ENCODE peak calls at places on chromosomes 12 and 14, in six cellular contexts. Z is T-helper 2 cell; C is central memory CD4-positive, alpha-beta T cell; P is aorta; E is retinal pigment epithelial cell; J is EH. X is an unnamed sample.

GRCh38 chr12:24931666-24932405 is 17.1 kb downstream of the BCAT1 start:
- DNase-seq in Z (no peak), C (no peak), P (no peak), E (no peak), J (peak), X (no peak)

GRCh38 chr14:94028450-94028826 is 2.3 kb downstream of the OTUB2 start:
- DNase-seq in Z (peak), C (no peak), P (no peak), E (no peak), J (no peak), X (no peak)

GRCh38 chr14:96661244-96661969 is 135.8 kb upstream of the VRK1 start:
- DNase-seq in Z (no peak), C (no peak), P (no peak), E (no peak), J (no peak), X (no peak)

GRCh38 chr14:42944284-42944683 is 1337.6 kb downstream of the LRFN5 start:
- DNase-seq in Z (no peak), C (no peak), P (no peak), E (no peak), J (no peak), X (no peak)

GRCh38 chr12:23484238-23484637 is 465.2 kb downstream of the SOX5 start:
- DNase-seq in Z (no peak), C (no peak), P (no peak), E (no peak), J (no peak), X (no peak)

GRCh38 chr14:77088219-77088618 is 9.8 kb upstream of the CIPC start:
- DNase-seq in Z (peak), C (no peak), P (no peak), E (no peak), J (no peak), X (no peak)

GRCh38 chr12:177336-177979 is 36.5 kb downstream of the SLC6A12 start:
- DNase-seq in Z (no peak), C (no peak), P (no peak), E (no peak), J (no peak), X (no peak)

GRCh38 chr14:87745507-87746118 is 247.4 kb downstream of the GALC start:
- DNase-seq in Z (peak), C (no peak), P (no peak), E (no peak), J (peak), X (no peak)

GRCh38 chr14:99125113-99125512 is 146.9 kb downstream of the BCL11B start:
- DNase-seq in Z (no peak), C (no peak), P (peak), E (no peak), J (no peak), X (no peak)

GRCh38 chr12:74111688-74112360 is 425.8 kb upstream of the ATXN7L3B start:
- DNase-seq in Z (peak), C (no peak), P (no peak), E (no peak), J (no peak), X (no peak)

GRCh38 chr12:104933128-104933527 is 25.0 kb downstream of the SLC41A2 start:
- DNase-seq in Z (no peak), C (no peak), P (no peak), E (no peak), J (no peak), X (no peak)

GRCh38 chr12:98538031-98538430 is 22.6 kb downstream of the TMPO start:
- DNase-seq in Z (no peak), C (no peak), P (no peak), E (no peak), J (no peak), X (no peak)

GRCh38 chr14:99790201-99790977 is 2.8 kb upstream of the EML1 start:
- DNase-seq in Z (no peak), C (no peak), P (no peak), E (no peak), J (no peak), X (no peak)

GRCh38 chr14:37061697-37062096 is 110.7 kb downstream of the SLC25A21 start:
- DNase-seq in Z (no peak), C (no peak), P (no peak), E (no peak), J (no peak), X (no peak)

GRCh38 chr12:49225551-49226166 is 36.8 kb upstream of the TUBA1A start:
- DNase-seq in Z (no peak), C (no peak), P (no peak), E (no peak), J (peak), X (no peak)

GRCh38 chr14:75372260-75372659 is 55.6 kb upstream of the JDP2 start:
- DNase-seq in Z (no peak), C (no peak), P (no peak), E (no peak), J (no peak), X (no peak)

GRCh38 chr14:91255026-91255695 is 10.7 kb upstream of the GPR68 start:
- DNase-seq in Z (no peak), C (no peak), P (no peak), E (no peak), J (no peak), X (no peak)

GRCh38 chr14:44960146-44960545 is 1.6 kb downstream of the KLHL28 start:
- DNase-seq in Z (peak), C (no peak), P (no peak), E (no peak), J (peak), X (no peak)

GRCh38 chr12:104788848-104789271 is 169.2 kb downstream of the SLC41A2 start:
- DNase-seq in Z (no peak), C (no peak), P (peak), E (no peak), J (no peak), X (no peak)

GRCh38 chr12:56590237-56590830 is 39.8 kb downstream of the BAZ2A start:
- DNase-seq in Z (peak), C (no peak), P (no peak), E (no peak), J (peak), X (no peak)

GRCh38 chr14:104598461-104599273 is 5.9 kb downstream of the TMEM179 start:
- DNase-seq in Z (no peak), C (no peak), P (no peak), E (no peak), J (no peak), X (no peak)

GRCh38 chr14:90049390-90049789 is 12.4 kb upstream of the KCNK13 start:
- DNase-seq in Z (no peak), C (no peak), P (no peak), E (no peak), J (peak), X (no peak)

GRCh38 chr14:33726685-33727084 is 224.2 kb downstream of the EGLN3 start:
- DNase-seq in Z (no peak), C (no peak), P (no peak), E (no peak), J (peak), X (no peak)

GRCh38 chr14:93033983-93034670 is 81.6 kb downstream of the ITPK1 start:
- DNase-seq in Z (peak), C (peak), P (no peak), E (no peak), J (no peak), X (peak)

GRCh38 chr14:55103005-55103640 is 25.9 kb upstream of the LGALS3 start:
- DNase-seq in Z (peak), C (peak), P (peak), E (peak), J (peak), X (peak)

GRCh38 chr14:100824156-100824555 is 1.8 kb upstream of the MEG3 start:
- DNase-seq in Z (no peak), C (no peak), P (peak), E (no peak), J (peak), X (no peak)

GRCh38 chr12:122354958-122355641 is 67.4 kb downstream of the CLIP1 start:
- DNase-seq in Z (no peak), C (no peak), P (no peak), E (no peak), J (no peak), X (no peak)

GRCh38 chr12:122867701-122868461 is 28.0 kb downstream of the VPS37B start:
- DNase-seq in Z (no peak), C (no peak), P (no peak), E (no peak), J (no peak), X (no peak)